ENCODE peak calls at places on chromosomes 13 and 19, in ten cellular contexts. B is suprapubic skin, U is fibroblast of pulmonary artery, M is fibroblast of lung, I is EH, E is SK-N-DZ, L is GM23248, F is substantia nigra, T is mesendoderm, J is AG09319. Z is an unnamed sample.

GRCh38 chr13:37106642-37107041 is 1.2 kb upstream of the CSNK1A1L start:
- DNase-seq in B (no peak), U (no peak), M (no peak), I (peak), E (no peak), L (no peak), F (no peak), T (peak), J (no peak), Z (no peak)

GRCh38 chr19:4474504-4475136 is 2.5 kb downstream of the HDGFL2 start:
- DNase-seq in B (no peak), U (peak), M (peak), I (peak), E (peak), L (peak), F (peak), T (peak), J (no peak), Z (no peak)

GRCh38 chr19:51320258-51320657 is 8.8 kb downstream of the IGLON5 start:
- DNase-seq in B (no peak), U (no peak), M (no peak), I (no peak), E (no peak), L (no peak), F (no peak), T (no peak), J (no peak), Z (no peak)

GRCh38 chr19:18479964-18480723 is 41.7 kb downstream of the ELL start:
- DNase-seq in B (peak), U (peak), M (peak), I (peak), E (no peak), L (peak), F (no peak), T (no peak), J (peak), Z (no peak)

GRCh38 chr13:111344471-111345191 is 24.2 kb downstream of the TEX29 start:
- DNase-seq in B (no peak), U (peak), M (peak), I (peak), E (no peak), L (peak), F (no peak), T (peak), J (no peak), Z (no peak)

GRCh38 chr19:5001547-5002131 is 32.7 kb downstream of the KDM4B start:
- DNase-seq in B (no peak), U (peak), M (peak), I (peak), E (peak), L (peak), F (no peak), T (peak), J (peak), Z (no peak)

GRCh38 chr13:97436845-97437244 is 2.9 kb downstream of the RAP2A start:
- DNase-seq in B (no peak), U (no peak), M (no peak), I (no peak), E (no peak), L (no peak), F (no peak), T (no peak), J (no peak), Z (no peak)

GRCh38 chr19:7597689-7598088 is 2.0 kb downstream of the CAMSAP3 start:
- DNase-seq in B (no peak), U (no peak), M (no peak), I (no peak), E (no peak), L (peak), F (no peak), T (peak), J (no peak), Z (no peak)

GRCh38 chr19:50162988-50163387 is at the start of gene IZUMO2:
- DNase-seq in B (no peak), U (no peak), M (no peak), I (no peak), E (no peak), L (no peak), F (no peak), T (peak), J (no peak), Z (no peak)

GRCh38 chr13:100392709-100393630 is 195.6 kb downstream of the GGACT start:
- DNase-seq in B (peak), U (peak), M (peak), I (peak), E (no peak), L (peak), F (no peak), T (peak), J (peak), Z (peak)